ENCODE peak calls at places on chromosomes 4 and X, in six cellular contexts. One of them, this sample, is unnamed.

GRCh38 chr4:184371390-184371787 is 103.0 kb downstream of the IRF2 start:
- DNase-seq in AG04450: no peak
- DNase-seq in Peyer's patch: no peak
- DNase-seq in esophagus squamous epithelium: no peak
- DNase-seq in CD8-positive, alpha-beta T cell: no peak
- DNase-seq in endodermal cell: peak
- DNase-seq in this sample: no peak

GRCh38 chr4:157035471-157035870 is 40.5 kb upstream of the GLRB start:
- DNase-seq in esophagus squamous epithelium: no peak
- DNase-seq in AG04450: no peak
- DNase-seq in endodermal cell: no peak
- DNase-seq in CD8-positive, alpha-beta T cell: no peak
- DNase-seq in Peyer's patch: no peak
- DNase-seq in this sample: no peak

GRCh38 chr4:73690051-73690744 is 50.2 kb upstream of the CXCL8 start:
- DNase-seq in Peyer's patch: no peak
- DNase-seq in CD8-positive, alpha-beta T cell: no peak
- DNase-seq in endodermal cell: no peak
- DNase-seq in AG04450: no peak
- DNase-seq in esophagus squamous epithelium: no peak
- DNase-seq in this sample: no peak

GRCh38 chr4:84479663-84480062 is 19.4 kb downstream of the NKX6-1 start:
- DNase-seq in endodermal cell: no peak
- DNase-seq in Peyer's patch: no peak
- DNase-seq in CD8-positive, alpha-beta T cell: no peak
- DNase-seq in esophagus squamous epithelium: no peak
- DNase-seq in AG04450: no peak
- DNase-seq in this sample: no peak

GRCh38 chr4:184328022-184328736 is 110.5 kb upstream of the ENPP6 start:
- DNase-seq in endodermal cell: peak
- DNase-seq in Peyer's patch: peak
- DNase-seq in CD8-positive, alpha-beta T cell: no peak
- DNase-seq in AG04450: no peak
- DNase-seq in esophagus squamous epithelium: peak
- DNase-seq in this sample: no peak

GRCh38 chr4:35250771-35251170 is 993.5 kb downstream of the ARAP2 start:
- DNase-seq in Peyer's patch: no peak
- DNase-seq in endodermal cell: no peak
- DNase-seq in AG04450: no peak
- DNase-seq in CD8-positive, alpha-beta T cell: no peak
- DNase-seq in esophagus squamous epithelium: no peak
- DNase-seq in this sample: no peak

GRCh38 chr4:173014836-173015235 is 153.8 kb upstream of the GALNT7 start:
- DNase-seq in endodermal cell: peak
- DNase-seq in Peyer's patch: no peak
- DNase-seq in CD8-positive, alpha-beta T cell: no peak
- DNase-seq in AG04450: no peak
- DNase-seq in esophagus squamous epithelium: no peak
- DNase-seq in this sample: no peak

GRCh38 chr4:51930557-51930956 is 87.6 kb downstream of the DCUN1D4 start:
- DNase-seq in endodermal cell: no peak
- DNase-seq in Peyer's patch: no peak
- DNase-seq in AG04450: no peak
- DNase-seq in esophagus squamous epithelium: no peak
- DNase-seq in CD8-positive, alpha-beta T cell: no peak
- DNase-seq in this sample: no peak

GRCh38 chr4:6383019-6383404 is 89.4 kb downstream of the PPP2R2C start:
- DNase-seq in CD8-positive, alpha-beta T cell: no peak
- DNase-seq in endodermal cell: no peak
- DNase-seq in Peyer's patch: no peak
- DNase-seq in AG04450: no peak
- DNase-seq in esophagus squamous epithelium: no peak
- DNase-seq in this sample: no peak

GRCh38 chrX:141791856-141792255 is 46.3 kb upstream of the MAGEC3 start:
- DNase-seq in AG04450: no peak
- DNase-seq in esophagus squamous epithelium: no peak
- DNase-seq in Peyer's patch: no peak
- DNase-seq in endodermal cell: no peak
- DNase-seq in CD8-positive, alpha-beta T cell: no peak
- DNase-seq in this sample: no peak

GRCh38 chr4:78145005-78145404 is 87.9 kb downstream of the FRAS1 start:
- DNase-seq in endodermal cell: no peak
- DNase-seq in esophagus squamous epithelium: no peak
- DNase-seq in AG04450: no peak
- DNase-seq in CD8-positive, alpha-beta T cell: no peak
- DNase-seq in Peyer's patch: no peak
- DNase-seq in this sample: no peak

GRCh38 chrX:49286136-49286535 is 16.5 kb downstream of the PPP1R3F start:
- DNase-seq in endodermal cell: no peak
- DNase-seq in CD8-positive, alpha-beta T cell: no peak
- DNase-seq in esophagus squamous epithelium: no peak
- DNase-seq in AG04450: no peak
- DNase-seq in Peyer's patch: peak
- DNase-seq in this sample: no peak

GRCh38 chrX:100817340-100817739 is 2.9 kb upstream of the CSTF2 start:
- DNase-seq in Peyer's patch: no peak
- DNase-seq in AG04450: no peak
- DNase-seq in CD8-positive, alpha-beta T cell: no peak
- DNase-seq in esophagus squamous epithelium: no peak
- DNase-seq in endodermal cell: no peak
- DNase-seq in this sample: no peak

GRCh38 chr4:74059161-74059829 is 20.8 kb upstream of the CXCL3 start:
- DNase-seq in esophagus squamous epithelium: no peak
- DNase-seq in Peyer's patch: no peak
- DNase-seq in endodermal cell: no peak
- DNase-seq in AG04450: no peak
- DNase-seq in CD8-positive, alpha-beta T cell: no peak
- DNase-seq in this sample: no peak

GRCh38 chrX:153770606-153771175 is 6.6 kb downstream of the PLXNB3 start:
- DNase-seq in esophagus squamous epithelium: no peak
- DNase-seq in Peyer's patch: no peak
- DNase-seq in CD8-positive, alpha-beta T cell: no peak
- DNase-seq in AG04450: no peak
- DNase-seq in endodermal cell: peak
- DNase-seq in this sample: no peak

GRCh38 chr4:22458112-22458511 is 57.8 kb downstream of the ADGRA3 start:
- DNase-seq in esophagus squamous epithelium: no peak
- DNase-seq in Peyer's patch: no peak
- DNase-seq in AG04450: no peak
- DNase-seq in CD8-positive, alpha-beta T cell: no peak
- DNase-seq in endodermal cell: no peak
- DNase-seq in this sample: no peak

GRCh38 chr4:1564535-1565375 is 119.4 kb downstream of the FAM53A start:
- DNase-seq in CD8-positive, alpha-beta T cell: no peak
- DNase-seq in esophagus squamous epithelium: no peak
- DNase-seq in AG04450: no peak
- DNase-seq in endodermal cell: no peak
- DNase-seq in Peyer's patch: no peak
- DNase-seq in this sample: no peak

GRCh38 chr4:153122855-153123254 is 81.4 kb upstream of the TRIM2 start:
- DNase-seq in AG04450: no peak
- DNase-seq in esophagus squamous epithelium: no peak
- DNase-seq in Peyer's patch: no peak
- DNase-seq in CD8-positive, alpha-beta T cell: no peak
- DNase-seq in endodermal cell: no peak
- DNase-seq in this sample: no peak

GRCh38 chr4:126405369-126405982 is 1090.7 kb downstream of the FAT4 start:
- DNase-seq in CD8-positive, alpha-beta T cell: no peak
- DNase-seq in esophagus squamous epithelium: no peak
- DNase-seq in endodermal cell: no peak
- DNase-seq in AG04450: no peak
- DNase-seq in Peyer's patch: no peak
- DNase-seq in this sample: no peak

GRCh38 chrX:585115-585808 is 45.3 kb upstream of the SHOX start:
- DNase-seq in AG04450: no peak
- DNase-seq in endodermal cell: peak
- DNase-seq in CD8-positive, alpha-beta T cell: no peak
- DNase-seq in Peyer's patch: no peak
- DNase-seq in esophagus squamous epithelium: no peak
- DNase-seq in this sample: no peak

DNA sequence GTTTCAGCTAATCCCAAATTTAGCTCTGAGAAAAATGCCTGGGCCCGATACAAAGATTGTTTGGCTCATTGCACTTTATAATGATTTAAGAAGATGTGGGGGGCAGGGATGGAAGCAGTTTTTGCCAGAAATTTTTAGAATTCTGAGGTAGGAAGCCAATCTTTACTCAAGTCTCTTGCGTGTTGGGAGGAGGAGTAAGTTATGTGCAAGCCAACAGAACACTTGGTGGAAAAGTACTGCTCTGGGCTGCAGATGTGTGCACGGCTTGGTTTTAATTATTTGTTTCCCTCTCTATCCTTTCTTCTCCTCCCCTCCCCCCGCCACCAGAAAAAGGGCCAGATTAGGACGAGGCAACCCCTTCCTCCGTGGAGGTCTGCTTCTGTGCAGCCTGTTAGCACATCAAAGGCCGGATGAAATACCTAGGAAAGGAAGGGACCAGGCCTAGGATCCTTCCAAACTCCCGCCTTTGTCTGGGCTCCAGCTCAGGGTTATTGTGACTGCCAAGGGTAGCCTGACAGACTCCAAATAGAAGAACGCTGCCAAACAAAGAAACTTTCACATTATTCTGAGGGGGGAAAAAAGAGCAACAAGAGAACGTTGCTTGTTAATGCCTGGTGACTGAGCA is 1.0 kb upstream of the PGRMC1 start:
- DNase-seq in endodermal cell: peak
- DNase-seq in Peyer's patch: no peak
- DNase-seq in esophagus squamous epithelium: no peak
- DNase-seq in AG04450: no peak
- DNase-seq in CD8-positive, alpha-beta T cell: no peak
- DNase-seq in this sample: no peak
- H3K4me3 ChIP-seq in endodermal cell: peak
- H3K4me3 ChIP-seq in Peyer's patch: no peak
- H3K4me3 ChIP-seq in esophagus squamous epithelium: no peak
- H3K4me3 ChIP-seq in AG04450: no peak
- H3K4me3 ChIP-seq in CD8-positive, alpha-beta T cell: no peak
- H3K4me3 ChIP-seq in this sample: no peak

GRCh38 chrX:12425496-12425895 is 287.2 kb downstream of the FRMPD4 start:
- DNase-seq in AG04450: no peak
- DNase-seq in esophagus squamous epithelium: no peak
- DNase-seq in Peyer's patch: no peak
- DNase-seq in CD8-positive, alpha-beta T cell: no peak
- DNase-seq in endodermal cell: no peak
- DNase-seq in this sample: no peak
- H3K4me3 ChIP-seq in AG04450: no peak
- H3K4me3 ChIP-seq in esophagus squamous epithelium: no peak
- H3K4me3 ChIP-seq in Peyer's patch: no peak
- H3K4me3 ChIP-seq in CD8-positive, alpha-beta T cell: no peak
- H3K4me3 ChIP-seq in endodermal cell: no peak
- H3K4me3 ChIP-seq in this sample: no peak

GRCh38 chr4:101282076-101282844 is 65.1 kb downstream of the PPP3CA start:
- DNase-seq in endodermal cell: peak
- DNase-seq in CD8-positive, alpha-beta T cell: no peak
- DNase-seq in AG04450: no peak
- DNase-seq in Peyer's patch: no peak
- DNase-seq in esophagus squamous epithelium: no peak
- DNase-seq in this sample: no peak
- H3K4me3 ChIP-seq in endodermal cell: peak
- H3K4me3 ChIP-seq in CD8-positive, alpha-beta T cell: no peak
- H3K4me3 ChIP-seq in AG04450: no peak
- H3K4me3 ChIP-seq in Peyer's patch: no peak
- H3K4me3 ChIP-seq in esophagus squamous epithelium: no peak
- H3K4me3 ChIP-seq in this sample: no peak

GRCh38 chrX:12471061-12471460 is 320.2 kb upstream of the PRPS2 start:
- DNase-seq in esophagus squamous epithelium: no peak
- DNase-seq in Peyer's patch: no peak
- DNase-seq in endodermal cell: no peak
- DNase-seq in AG04450: no peak
- DNase-seq in CD8-positive, alpha-beta T cell: no peak
- DNase-seq in this sample: no peak
- H3K4me3 ChIP-seq in esophagus squamous epithelium: no peak
- H3K4me3 ChIP-seq in Peyer's patch: no peak
- H3K4me3 ChIP-seq in endodermal cell: no peak
- H3K4me3 ChIP-seq in AG04450: no peak
- H3K4me3 ChIP-seq in CD8-positive, alpha-beta T cell: no peak
- H3K4me3 ChIP-seq in this sample: no peak

GRCh38 chr4:8198206-8198905 is 734 bp upstream of the SH3TC1 start:
- DNase-seq in Peyer's patch: peak
- DNase-seq in AG04450: no peak
- DNase-seq in CD8-positive, alpha-beta T cell: no peak
- DNase-seq in endodermal cell: no peak
- DNase-seq in esophagus squamous epithelium: no peak
- DNase-seq in this sample: no peak
- H3K4me3 ChIP-seq in Peyer's patch: peak
- H3K4me3 ChIP-seq in AG04450: no peak
- H3K4me3 ChIP-seq in CD8-positive, alpha-beta T cell: peak
- H3K4me3 ChIP-seq in endodermal cell: no peak
- H3K4me3 ChIP-seq in esophagus squamous epithelium: peak
- H3K4me3 ChIP-seq in this sample: peak

GRCh38 chrX:116009871-116010710 is 160.5 kb upstream of the AGTR2 start:
- DNase-seq in AG04450: no peak
- DNase-seq in esophagus squamous epithelium: no peak
- DNase-seq in CD8-positive, alpha-beta T cell: no peak
- DNase-seq in Peyer's patch: no peak
- DNase-seq in endodermal cell: peak
- DNase-seq in this sample: no peak
- H3K4me3 ChIP-seq in AG04450: no peak
- H3K4me3 ChIP-seq in esophagus squamous epithelium: no peak
- H3K4me3 ChIP-seq in CD8-positive, alpha-beta T cell: no peak
- H3K4me3 ChIP-seq in Peyer's patch: peak
- H3K4me3 ChIP-seq in endodermal cell: no peak
- H3K4me3 ChIP-seq in this sample: no peak

DNA sequence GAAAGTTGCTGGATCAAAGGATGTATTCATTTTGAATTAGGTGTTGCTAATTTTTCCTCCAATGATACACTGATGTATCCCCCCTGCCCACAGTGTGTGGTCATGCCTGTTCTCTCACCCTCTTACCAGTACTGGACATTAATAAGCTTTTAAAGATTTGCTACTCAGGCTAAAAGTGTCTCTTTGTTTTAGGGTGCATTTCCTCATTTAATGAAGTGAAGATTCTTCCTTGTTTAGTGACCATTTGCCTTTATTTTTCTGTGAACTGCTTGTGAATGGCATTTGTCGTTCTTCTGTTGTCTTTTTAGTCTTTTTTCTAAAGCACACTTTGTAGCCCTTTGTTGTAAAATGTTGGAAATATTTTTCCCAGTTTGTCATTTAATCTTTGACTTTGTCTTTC is 5.0 kb downstream of the MSMO1 start:
- DNase-seq in endodermal cell: no peak
- DNase-seq in esophagus squamous epithelium: no peak
- DNase-seq in CD8-positive, alpha-beta T cell: no peak
- DNase-seq in Peyer's patch: no peak
- DNase-seq in AG04450: no peak
- DNase-seq in this sample: no peak
- H3K4me3 ChIP-seq in endodermal cell: peak
- H3K4me3 ChIP-seq in esophagus squamous epithelium: peak
- H3K4me3 ChIP-seq in CD8-positive, alpha-beta T cell: no peak
- H3K4me3 ChIP-seq in Peyer's patch: no peak
- H3K4me3 ChIP-seq in AG04450: no peak
- H3K4me3 ChIP-seq in this sample: no peak

DNA sequence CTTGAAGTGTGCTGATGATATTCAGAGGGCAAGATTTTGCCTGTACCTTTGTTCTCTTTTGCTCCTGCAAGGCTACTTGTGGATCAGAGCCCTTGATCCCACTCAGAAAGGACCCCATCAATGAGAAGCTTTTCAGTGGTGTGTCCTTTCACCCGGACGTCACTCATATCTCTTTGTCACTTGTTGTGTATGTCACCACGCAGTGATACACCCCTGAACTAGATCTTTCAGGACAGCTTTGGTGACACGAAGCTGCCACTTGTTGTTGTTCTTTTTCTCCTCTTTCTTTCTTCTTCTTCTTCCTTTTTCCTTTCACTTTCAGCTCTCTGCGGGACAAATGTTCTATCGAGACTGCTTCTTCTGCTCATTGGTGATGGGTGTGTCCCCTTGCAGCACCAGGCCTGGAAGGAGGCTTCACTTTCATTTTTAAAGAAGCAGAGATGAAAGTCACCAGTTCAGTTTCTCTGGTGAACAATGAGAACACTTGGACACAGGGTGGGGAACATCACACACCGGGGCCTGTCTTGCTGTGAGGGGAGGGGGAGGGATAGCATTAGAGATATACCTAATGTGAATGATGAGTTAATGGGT is 83.6 kb downstream of the NBDY start:
- DNase-seq in esophagus squamous epithelium: no peak
- DNase-seq in CD8-positive, alpha-beta T cell: no peak
- DNase-seq in endodermal cell: peak
- DNase-seq in Peyer's patch: no peak
- DNase-seq in AG04450: no peak
- DNase-seq in this sample: no peak
- H3K4me3 ChIP-seq in esophagus squamous epithelium: peak
- H3K4me3 ChIP-seq in CD8-positive, alpha-beta T cell: peak
- H3K4me3 ChIP-seq in endodermal cell: no peak
- H3K4me3 ChIP-seq in Peyer's patch: peak
- H3K4me3 ChIP-seq in AG04450: no peak
- H3K4me3 ChIP-seq in this sample: peak

This sample was measured in effector memory CD4-positive, alpha-beta T cell.